ENCODE peak calls at places on chromosomes 13 and 19, in seven cellular contexts. One of them, this sample, is unnamed.

GRCh38 chr19:46404884-46405658 is 8.3 kb downstream of the CCDC8 start:
- DNase-seq in naive thymus-derived CD8-positive, alpha-beta T cell: no peak
- DNase-seq in transverse colon: no peak
- DNase-seq in cardiac fibroblast: peak
- DNase-seq in nucleus accumbens: no peak
- DNase-seq in mesothelial cell of epicardium: peak
- DNase-seq in fibroblast of the aortic adventitia: peak
- DNase-seq in this sample: no peak

GRCh38 chr13:27338816-27339215 is 68.2 kb downstream of the RASL11A start:
- DNase-seq in naive thymus-derived CD8-positive, alpha-beta T cell: no peak
- DNase-seq in fibroblast of the aortic adventitia: no peak
- DNase-seq in cardiac fibroblast: peak
- DNase-seq in nucleus accumbens: no peak
- DNase-seq in mesothelial cell of epicardium: no peak
- DNase-seq in transverse colon: no peak
- DNase-seq in this sample: no peak

GRCh38 chr19:58491393-58491792 is 15.2 kb downstream of the ZNF446 start:
- DNase-seq in fibroblast of the aortic adventitia: no peak
- DNase-seq in transverse colon: no peak
- DNase-seq in mesothelial cell of epicardium: no peak
- DNase-seq in cardiac fibroblast: no peak
- DNase-seq in nucleus accumbens: no peak
- DNase-seq in naive thymus-derived CD8-positive, alpha-beta T cell: no peak
- DNase-seq in this sample: no peak

GRCh38 chr13:29396446-29396845 is 199.0 kb downstream of the SLC7A1 start:
- DNase-seq in cardiac fibroblast: no peak
- DNase-seq in transverse colon: no peak
- DNase-seq in nucleus accumbens: no peak
- DNase-seq in fibroblast of the aortic adventitia: no peak
- DNase-seq in mesothelial cell of epicardium: no peak
- DNase-seq in naive thymus-derived CD8-positive, alpha-beta T cell: no peak
- DNase-seq in this sample: no peak

GRCh38 chr13:105442941-105443340 is 1092.5 kb downstream of the EFNB2 start:
- DNase-seq in mesothelial cell of epicardium: no peak
- DNase-seq in cardiac fibroblast: peak
- DNase-seq in transverse colon: no peak
- DNase-seq in fibroblast of the aortic adventitia: peak
- DNase-seq in naive thymus-derived CD8-positive, alpha-beta T cell: no peak
- DNase-seq in nucleus accumbens: no peak
- DNase-seq in this sample: no peak

GRCh38 chr19:31258211-31259052 is 90.8 kb downstream of the TSHZ3 start:
- DNase-seq in nucleus accumbens: no peak
- DNase-seq in naive thymus-derived CD8-positive, alpha-beta T cell: no peak
- DNase-seq in mesothelial cell of epicardium: no peak
- DNase-seq in transverse colon: no peak
- DNase-seq in fibroblast of the aortic adventitia: no peak
- DNase-seq in cardiac fibroblast: no peak
- DNase-seq in this sample: no peak

GRCh38 chr19:31943778-31944177 is 401.6 kb upstream of the ZNF507 start:
- DNase-seq in naive thymus-derived CD8-positive, alpha-beta T cell: no peak
- DNase-seq in fibroblast of the aortic adventitia: no peak
- DNase-seq in nucleus accumbens: no peak
- DNase-seq in cardiac fibroblast: no peak
- DNase-seq in transverse colon: no peak
- DNase-seq in mesothelial cell of epicardium: no peak
- DNase-seq in this sample: no peak

GRCh38 chr13:67383358-67383757 is 153.2 kb upstream of the PCDH9 start:
- DNase-seq in transverse colon: no peak
- DNase-seq in fibroblast of the aortic adventitia: peak
- DNase-seq in mesothelial cell of epicardium: no peak
- DNase-seq in nucleus accumbens: no peak
- DNase-seq in naive thymus-derived CD8-positive, alpha-beta T cell: no peak
- DNase-seq in cardiac fibroblast: peak
- DNase-seq in this sample: no peak

GRCh38 chr13:81048026-81048461 is 707.1 kb upstream of the SPRY2 start:
- DNase-seq in cardiac fibroblast: no peak
- DNase-seq in fibroblast of the aortic adventitia: no peak
- DNase-seq in mesothelial cell of epicardium: no peak
- DNase-seq in nucleus accumbens: peak
- DNase-seq in transverse colon: no peak
- DNase-seq in naive thymus-derived CD8-positive, alpha-beta T cell: no peak
- DNase-seq in this sample: peak